ENCODE peak calls at places on chromosomes 12 and 14, in five cellular contexts. N is adipocyte, Y is cardiac muscle cell, W is kidney, T is lung. E is an unnamed sample. For H3K9me3, the result is how much of the 10 kb centered on the place peaks cover.

GRCh38 chr14:53306926-53307325 is 153.8 kb upstream of the DDHD1 start:
- DNase-seq in N (peak), Y (peak), W (no peak), T (no peak), E (no peak)

GRCh38 chr12:10457760-10458159 is 4.6 kb upstream of the KLRC1 start:
- DNase-seq in N (no peak), Y (no peak), W (no peak), T (no peak), E (no peak)

GRCh38 chr12:50174971-50175715 is 8.0 kb upstream of the CERS5 start:
- DNase-seq in N (peak), Y (peak), W (no peak), T (peak), E (no peak)

GRCh38 chr14:81940636-81941035 is 407.0 kb upstream of the SEL1L start:
- DNase-seq in N (no peak), Y (no peak), W (no peak), T (no peak), E (no peak)

GRCh38 chr12:2541805-2542204 is 253.0 kb upstream of the FKBP4 start:
- DNase-seq in N (no peak), Y (no peak), W (no peak), T (no peak), E (no peak)

GRCh38 chr12:39622306-39622705 is 2.7 kb upstream of the ABCD2 start:
- DNase-seq in N (no peak), Y (no peak), W (no peak), T (no peak), E (no peak)

GRCh38 chr14:24146622-24146977 is 190 bp upstream of the PSME2 start:
- DNase-seq in N (peak), Y (peak), W (peak), T (peak), E (peak)

GRCh38 chr12:27610380-27610779 is 85.9 kb upstream of the REP15 start:
- DNase-seq in N (peak), Y (peak), W (no peak), T (no peak), E (no peak)

GRCh38 chr14:87241018-87241779 is 751.8 kb downstream of the GALC start:
- DNase-seq in N (no peak), Y (no peak), W (no peak), T (no peak), E (no peak)

GRCh38 chr14:38992067-38992835 is 110.8 kb downstream of the SEC23A start:
- DNase-seq in N (no peak), Y (peak), W (no peak), T (no peak), E (no peak)

GRCh38 chr14:48563465-48563864 is 888.1 kb upstream of the MDGA2 start:
- DNase-seq in N (no peak), Y (no peak), W (no peak), T (no peak), E (no peak)
- H3K9me3 ChIP-seq in N (under half), Y (under half), W (under half), T (under half), E (under half)

DNA sequence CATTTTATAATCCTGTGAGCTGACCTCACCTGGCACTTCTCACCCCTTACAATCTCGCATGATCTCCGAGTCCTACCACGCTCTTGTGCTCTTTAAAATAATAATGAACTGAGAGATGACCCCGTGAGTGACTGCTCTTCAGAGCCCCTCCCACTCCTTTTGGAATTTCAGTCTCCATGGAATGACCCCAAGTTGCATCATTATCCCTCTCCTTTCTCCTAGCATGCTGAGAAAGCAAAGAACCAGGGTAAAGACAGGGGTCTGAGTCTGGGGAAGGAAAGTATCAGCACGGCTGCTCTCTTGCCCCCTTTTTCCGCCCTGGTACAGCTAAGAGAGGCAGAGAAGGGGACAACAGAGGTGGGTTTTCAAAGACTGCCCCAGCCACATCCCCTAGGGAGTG is 178.3 kb upstream of the PLEKHA5 start:
- DNase-seq in N (no peak), Y (no peak), W (no peak), T (no peak), E (no peak)
- H3K9me3 ChIP-seq in N (under half), Y (under half), W (under half), T (under half), E (under half)

GRCh38 chr14:97707603-97708002 is 910.4 kb downstream of the VRK1 start:
- DNase-seq in N (no peak), Y (no peak), W (no peak), T (no peak), E (no peak)
- H3K9me3 ChIP-seq in N (under half), Y (under half), W (under half), T (under half), E (under half)

GRCh38 chr14:105817971-105818711 is 291.8 kb downstream of the TMEM121 start:
- DNase-seq in N (no peak), Y (no peak), W (peak), T (no peak), E (no peak)
- H3K9me3 ChIP-seq in N (under half), Y (under half), W (under half), T (under half), E (under half)

DNA sequence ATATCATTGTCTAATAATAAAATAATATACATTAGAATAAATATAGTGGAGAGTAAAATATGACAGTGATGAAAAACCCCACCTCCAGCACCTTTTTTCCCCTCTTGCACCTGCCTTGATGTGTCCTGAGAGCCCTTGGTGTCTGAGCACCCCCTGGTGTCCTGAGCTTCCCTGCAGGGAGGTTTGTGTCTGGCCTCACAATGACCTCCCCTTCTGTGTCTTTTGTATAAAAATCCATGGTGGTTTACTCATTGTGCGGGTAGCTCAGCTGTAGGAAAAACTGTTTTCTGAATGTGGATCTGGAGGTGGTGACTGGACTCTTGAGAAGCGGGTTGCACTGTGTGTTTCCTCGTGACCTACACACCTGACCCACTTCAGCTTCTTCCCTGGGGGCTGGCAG is 636.9 kb downstream of the TMEM121 start:
- DNase-seq in N (no peak), Y (no peak), W (no peak), T (no peak), E (no peak)
- H3K9me3 ChIP-seq in N (under half), Y (under half), W (under half), T (under half), E (under half)

DNA sequence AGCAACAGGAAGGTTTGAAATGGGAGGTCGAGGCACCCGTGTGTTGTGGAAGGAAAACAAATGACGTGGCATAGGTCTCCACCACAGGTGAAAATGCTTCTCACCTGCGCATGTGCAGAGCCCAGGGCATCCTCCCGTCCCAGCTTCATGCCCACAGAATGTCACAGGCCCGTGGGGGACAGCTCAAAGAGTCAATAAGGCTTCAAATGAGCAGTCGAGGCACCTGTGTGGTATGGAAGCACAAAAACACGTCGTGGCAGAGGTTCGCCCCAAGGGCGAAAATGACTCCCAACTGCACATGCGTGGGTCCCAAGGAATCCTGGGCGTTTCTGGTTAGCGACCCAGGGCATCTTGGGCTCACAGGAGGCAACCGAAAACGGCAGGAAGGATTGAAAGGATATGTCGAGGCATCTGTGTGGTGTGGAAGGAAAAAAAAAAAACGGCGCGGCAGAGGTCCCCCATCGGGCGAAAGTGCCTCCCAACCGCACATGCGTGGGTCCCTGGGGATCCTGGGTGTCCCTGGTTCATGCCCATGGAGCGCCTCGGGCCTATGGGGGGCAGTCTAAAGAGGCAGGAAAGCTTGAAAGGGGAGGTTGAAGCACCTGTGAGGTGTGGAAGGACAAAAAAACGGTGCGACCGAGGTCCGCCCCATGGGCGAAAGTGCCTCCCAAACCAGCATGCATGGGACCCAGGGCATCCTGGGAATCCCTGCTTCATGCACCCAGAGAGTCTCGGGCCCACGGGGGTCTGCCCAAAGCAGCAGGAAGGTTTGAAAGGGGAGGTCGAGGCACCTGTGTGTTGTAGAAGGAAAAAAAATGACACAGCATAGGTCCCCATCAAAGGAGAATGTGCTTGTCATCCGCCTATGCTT is 578.5 kb downstream of the ALG10 start:
- DNase-seq in N (no peak), Y (no peak), W (peak), T (no peak), E (peak)
- H3K9me3 ChIP-seq in N (under half), Y (under half), W (under half), T (under half), E (under half)

GRCh38 chr14:41303506-41303905 is 303.2 kb upstream of the LRFN5 start:
- DNase-seq in N (no peak), Y (no peak), W (no peak), T (no peak), E (no peak)

GRCh38 chr14:41299924-41300323 is 306.8 kb upstream of the LRFN5 start:
- DNase-seq in N (no peak), Y (no peak), W (no peak), T (no peak), E (no peak)

GRCh38 chr14:41297961-41298690 is 308.6 kb upstream of the LRFN5 start:
- DNase-seq in N (no peak), Y (peak), W (no peak), T (no peak), E (no peak)

DNA sequence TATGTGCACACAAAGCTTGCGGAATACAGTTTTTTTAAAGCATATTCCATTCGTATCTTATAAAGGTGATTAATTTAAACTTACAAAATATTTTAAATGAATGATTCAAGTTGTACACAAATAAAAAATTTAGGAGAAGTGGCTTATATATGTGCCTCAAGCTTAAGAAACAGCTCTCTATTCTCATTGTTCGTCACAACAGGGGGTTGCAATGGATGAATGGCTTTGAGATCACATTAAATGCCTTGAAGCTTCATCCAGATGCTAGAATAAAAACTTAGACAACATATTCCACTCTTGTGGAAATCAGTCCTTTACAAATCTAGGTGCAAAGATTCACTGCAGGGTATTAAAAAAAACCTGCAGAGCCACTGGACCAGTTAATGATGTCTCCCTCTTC is 303.9 kb upstream of the LRFN5 start:
- DNase-seq in N (no peak), Y (no peak), W (no peak), T (no peak), E (no peak)
- H3K9me3 ChIP-seq in N (under half), Y (under half), W (under half), T (under half), E (under half)

GRCh38 chr12:132357623-132358186 is 28.3 kb upstream of the GALNT9 start:
- DNase-seq in N (no peak), Y (no peak), W (peak), T (no peak), E (no peak)

GRCh38 chr12:132359551-132359950 is 30.2 kb upstream of the GALNT9 start:
- DNase-seq in N (no peak), Y (no peak), W (peak), T (no peak), E (no peak)

GRCh38 chr12:132356686-132357622 is 27.6 kb upstream of the GALNT9 start:
- DNase-seq in N (peak), Y (peak), W (peak), T (no peak), E (no peak)

GRCh38 chr12:132360906-132361777 is 31.8 kb upstream of the GALNT9 start:
- DNase-seq in N (no peak), Y (no peak), W (peak), T (no peak), E (no peak)

GRCh38 chr12:132359971-132360370 is 30.6 kb upstream of the GALNT9 start:
- DNase-seq in N (no peak), Y (no peak), W (peak), T (no peak), E (no peak)
- H3K9me3 ChIP-seq in N (under half), Y (under half), W (under half), T (under half), E (under half)

DNA sequence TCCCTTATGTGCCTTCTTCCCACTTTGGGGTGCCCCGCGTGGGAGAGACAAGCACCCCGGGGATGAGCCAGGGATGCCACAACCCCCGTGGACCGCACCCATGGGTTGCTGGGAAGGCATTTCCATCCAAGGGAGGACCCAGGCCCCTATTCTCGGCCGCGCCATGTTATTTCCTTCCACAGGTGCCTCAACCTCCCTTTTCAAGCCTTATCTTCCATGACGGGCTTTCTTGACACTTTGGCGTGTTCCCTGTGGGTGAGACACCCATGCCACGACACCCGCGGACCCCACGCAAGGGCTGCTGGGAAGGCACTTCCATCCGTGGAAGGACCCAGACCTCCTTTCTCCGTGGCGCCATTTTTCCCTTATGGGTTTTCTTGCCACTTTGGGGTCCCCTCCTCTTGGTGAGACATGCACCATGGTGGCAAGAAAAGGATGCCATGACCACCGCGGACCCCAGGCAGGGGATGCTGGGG is 269.2 kb downstream of the ALG10 start:
- DNase-seq in N (no peak), Y (no peak), W (peak), T (no peak), E (no peak)
- H3K9me3 ChIP-seq in N (under half), Y (under half), W (under half), T (under half), E (under half)

GRCh38 chr14:84090837-84091236 is 1439.1 kb upstream of the FLRT2 start:
- DNase-seq in N (no peak), Y (peak), W (peak), T (no peak), E (no peak)

GRCh38 chr14:84098261-84098660 is 1431.7 kb upstream of the FLRT2 start:
- DNase-seq in N (no peak), Y (no peak), W (no peak), T (no peak), E (no peak)

DNA sequence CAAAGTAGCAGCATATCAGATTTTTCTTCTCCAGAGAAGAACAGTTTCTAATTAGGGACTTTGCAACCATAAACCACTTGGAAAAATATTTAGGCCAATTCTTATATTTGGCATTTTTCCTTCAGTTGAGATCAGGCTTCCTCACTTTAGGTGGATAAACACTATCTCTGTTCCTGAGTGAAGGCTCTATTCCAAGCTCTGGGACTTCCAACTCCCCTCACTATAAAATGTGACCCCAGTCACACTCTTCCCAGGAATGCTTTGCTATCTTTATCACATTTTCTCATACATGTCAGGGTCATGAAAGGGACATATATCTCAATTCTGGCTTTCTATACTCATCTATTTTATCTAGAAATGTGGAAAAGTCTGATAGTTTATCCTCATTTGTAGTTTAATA is 1434.1 kb upstream of the FLRT2 start:
- DNase-seq in N (no peak), Y (no peak), W (no peak), T (no peak), E (no peak)
- H3K9me3 ChIP-seq in N (under half), Y (under half), W (under half), T (under half), E (under half)

E was measured in T-helper 17 cell.